ENCODE peak calls at places on chromosomes 7 and 10, in four cellular contexts. One of them, this sample, is unnamed.

GRCh38 chr7:107167483-107168232 is 1.1 kb upstream of the HBP1 start:
- DNase-seq in lower leg skin: no peak
- DNase-seq in mucosa of descending colon: no peak
- DNase-seq in upper lobe of left lung: no peak
- DNase-seq in this sample: no peak

GRCh38 chr7:47581442-47581820 is 480 bp downstream of the TNS3 start:
- DNase-seq in mucosa of descending colon: peak; percentile 75
- DNase-seq in upper lobe of left lung: peak; percentile 89
- DNase-seq in lower leg skin: no peak
- DNase-seq in this sample: no peak

GRCh38 chr7:30032310-30033125 is 4.3 kb downstream of the PLEKHA8 start:
- DNase-seq in mucosa of descending colon: no peak
- DNase-seq in upper lobe of left lung: no peak
- DNase-seq in lower leg skin: no peak
- DNase-seq in this sample: no peak

GRCh38 chr10:78898341-78899097 is 170.2 kb upstream of the ZMIZ1 start:
- DNase-seq in mucosa of descending colon: no peak
- DNase-seq in lower leg skin: peak; percentile 61
- DNase-seq in upper lobe of left lung: no peak
- DNase-seq in this sample: no peak

GRCh38 chr7:141220263-141220662 is 146.4 kb downstream of the TMEM178B start:
- DNase-seq in mucosa of descending colon: no peak
- DNase-seq in upper lobe of left lung: no peak
- DNase-seq in lower leg skin: peak; percentile 29
- DNase-seq in this sample: no peak

GRCh38 chr7:23121175-23121574 is 15.6 kb downstream of the KLHL7 start:
- DNase-seq in upper lobe of left lung: no peak
- DNase-seq in mucosa of descending colon: no peak
- DNase-seq in lower leg skin: no peak
- DNase-seq in this sample: no peak

GRCh38 chr7:47721670-47722069 is 139.8 kb upstream of the TNS3 start:
- DNase-seq in mucosa of descending colon: no peak
- DNase-seq in lower leg skin: peak; percentile 62
- DNase-seq in upper lobe of left lung: no peak
- DNase-seq in this sample: no peak

GRCh38 chr7:13161125-13161524 is 473.7 kb downstream of the ARL4A start:
- DNase-seq in lower leg skin: no peak
- DNase-seq in upper lobe of left lung: no peak
- DNase-seq in mucosa of descending colon: no peak
- DNase-seq in this sample: no peak

GRCh38 chr10:35216303-35216905 is 89.8 kb downstream of the CREM start:
- DNase-seq in upper lobe of left lung: no peak
- DNase-seq in mucosa of descending colon: no peak
- DNase-seq in lower leg skin: no peak
- DNase-seq in this sample: no peak

GRCh38 chr7:37424995-37425394 is 23.7 kb downstream of the ELMO1 start:
- DNase-seq in mucosa of descending colon: no peak
- DNase-seq in lower leg skin: peak; percentile 82
- DNase-seq in upper lobe of left lung: no peak
- DNase-seq in this sample: no peak

GRCh38 chr10:70779088-70779487 is 6.1 kb downstream of the TBATA start:
- DNase-seq in upper lobe of left lung: no peak
- DNase-seq in mucosa of descending colon: no peak
- DNase-seq in lower leg skin: peak; percentile 67
- DNase-seq in this sample: no peak

GRCh38 chr7:112649560-112649959 is 140.6 kb downstream of the TMEM168 start:
- DNase-seq in upper lobe of left lung: no peak
- DNase-seq in lower leg skin: no peak
- DNase-seq in mucosa of descending colon: no peak
- DNase-seq in this sample: no peak

GRCh38 chr10:32054087-32054486 is 2.1 kb downstream of the KIF5B start:
- DNase-seq in mucosa of descending colon: no peak
- DNase-seq in lower leg skin: no peak
- DNase-seq in upper lobe of left lung: no peak
- DNase-seq in this sample: no peak

GRCh38 chr10:113459672-113460280 is 93.1 kb upstream of the HABP2 start:
- DNase-seq in mucosa of descending colon: no peak
- DNase-seq in upper lobe of left lung: no peak
- DNase-seq in lower leg skin: peak; percentile 42
- DNase-seq in this sample: no peak

GRCh38 chr7:82631998-82632397 is 188.4 kb upstream of the CACNA2D1 start:
- DNase-seq in mucosa of descending colon: no peak
- DNase-seq in upper lobe of left lung: no peak
- DNase-seq in lower leg skin: no peak
- DNase-seq in this sample: no peak

GRCh38 chr7:14754631-14755030 is 147.9 kb downstream of the DGKB start:
- DNase-seq in lower leg skin: no peak
- DNase-seq in upper lobe of left lung: no peak
- DNase-seq in mucosa of descending colon: no peak
- DNase-seq in this sample: no peak

GRCh38 chr10:25557136-25557535 is 376.9 kb upstream of the MYO3A start:
- DNase-seq in mucosa of descending colon: no peak
- DNase-seq in upper lobe of left lung: no peak
- DNase-seq in lower leg skin: no peak
- DNase-seq in this sample: no peak

GRCh38 chr10:11515596-11516418 is 95.6 kb downstream of the USP6NL start:
- DNase-seq in mucosa of descending colon: no peak
- DNase-seq in upper lobe of left lung: no peak
- DNase-seq in lower leg skin: no peak
- DNase-seq in this sample: no peak

GRCh38 chr7:102916881-102917280 is 4.1 kb downstream of the LRRC17 start:
- DNase-seq in mucosa of descending colon: no peak
- DNase-seq in upper lobe of left lung: no peak
- DNase-seq in lower leg skin: no peak
- DNase-seq in this sample: no peak

GRCh38 chr10:58817499-58817898 is 304.8 kb downstream of the BICC1 start:
- DNase-seq in mucosa of descending colon: no peak
- DNase-seq in lower leg skin: no peak
- DNase-seq in upper lobe of left lung: no peak
- DNase-seq in this sample: no peak

GRCh38 chr10:124655191-124656112 is 88.7 kb downstream of the FAM53B start:
- DNase-seq in mucosa of descending colon: peak; percentile 45
- DNase-seq in lower leg skin: no peak
- DNase-seq in upper lobe of left lung: no peak
- DNase-seq in this sample: no peak

GRCh38 chr7:67950321-67951083 is 953.9 kb downstream of the TYW1 start:
- DNase-seq in mucosa of descending colon: no peak
- DNase-seq in upper lobe of left lung: no peak
- DNase-seq in lower leg skin: no peak
- DNase-seq in this sample: no peak

GRCh38 chr7:69735582-69735981 is 137.3 kb downstream of the AUTS2 start:
- DNase-seq in upper lobe of left lung: no peak
- DNase-seq in lower leg skin: no peak
- DNase-seq in mucosa of descending colon: no peak
- DNase-seq in this sample: no peak

GRCh38 chr10:78672898-78673297 is 395.9 kb upstream of the ZMIZ1 start:
- DNase-seq in mucosa of descending colon: no peak
- DNase-seq in upper lobe of left lung: no peak
- DNase-seq in lower leg skin: no peak
- DNase-seq in this sample: no peak

GRCh38 chr10:14382022-14382421 is 51.3 kb upstream of the FRMD4A start:
- DNase-seq in lower leg skin: no peak
- DNase-seq in mucosa of descending colon: no peak
- DNase-seq in upper lobe of left lung: no peak
- DNase-seq in this sample: no peak

GRCh38 chr10:6778992-6779701 is 199.1 kb upstream of the PRKCQ start:
- DNase-seq in upper lobe of left lung: no peak
- DNase-seq in lower leg skin: no peak
- DNase-seq in mucosa of descending colon: no peak
- DNase-seq in this sample: no peak

GRCh38 chr10:44946201-44946600 is 13.4 kb upstream of the RASSF4 start:
- DNase-seq in mucosa of descending colon: no peak
- DNase-seq in upper lobe of left lung: no peak
- DNase-seq in lower leg skin: no peak
- DNase-seq in this sample: no peak

GRCh38 chr10:74748632-74749031 is 77.8 kb upstream of the KAT6B start:
- DNase-seq in lower leg skin: peak; percentile 17
- DNase-seq in upper lobe of left lung: no peak
- DNase-seq in mucosa of descending colon: no peak
- DNase-seq in this sample: no peak

GRCh38 chr7:35839860-35840854 is 39.3 kb downstream of the SEPTIN7 start:
- DNase-seq in lower leg skin: no peak
- DNase-seq in mucosa of descending colon: no peak
- DNase-seq in upper lobe of left lung: no peak
- DNase-seq in this sample: no peak

DNA sequence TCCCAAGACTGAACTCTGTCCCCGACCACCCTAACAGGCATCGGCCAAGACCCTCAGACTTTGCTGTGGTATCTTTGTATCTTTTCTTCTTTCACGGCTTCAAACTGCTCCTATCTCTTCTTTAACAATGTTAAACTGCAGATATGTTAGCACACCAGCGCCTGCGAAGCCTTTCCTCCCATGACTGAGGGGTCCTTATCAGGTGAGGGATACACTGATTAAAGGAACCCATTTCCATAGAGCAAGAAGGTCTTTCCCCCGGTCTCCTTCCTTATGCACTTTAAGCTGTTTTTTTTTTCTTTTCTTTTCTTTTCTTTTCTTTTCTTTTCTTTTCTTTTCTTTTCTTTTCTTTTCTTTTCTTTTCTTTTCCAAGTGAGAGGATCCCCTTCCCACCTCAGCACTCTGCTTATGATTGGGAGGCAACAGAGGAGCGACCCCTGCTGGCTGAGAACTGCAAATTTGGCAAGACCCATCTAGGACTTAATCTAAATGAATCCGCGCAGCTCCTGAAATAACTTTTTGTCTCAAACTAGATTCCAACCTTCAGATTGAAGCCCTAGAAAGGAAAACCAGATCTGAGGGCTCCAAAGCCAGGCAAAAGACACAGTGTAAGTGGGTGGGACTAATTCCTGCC is 109.9 kb downstream of the ITGB8 start:
- DNase-seq in mucosa of descending colon: no peak
- DNase-seq in lower leg skin: no peak
- DNase-seq in upper lobe of left lung: no peak
- DNase-seq in this sample: no peak
- TF ChIP-seq CTCF in mucosa of descending colon: no peak
- TF ChIP-seq CTCF in lower leg skin: no peak
- TF ChIP-seq CTCF in upper lobe of left lung: peak; percentile 12
- TF ChIP-seq CTCF in this sample: no peak

GRCh38 chr10:80131499-80131901 is 1.0 kb upstream of the PLAC9 start:
- DNase-seq in upper lobe of left lung: no peak
- DNase-seq in mucosa of descending colon: no peak
- DNase-seq in lower leg skin: no peak
- DNase-seq in this sample: no peak
- TF ChIP-seq CTCF in upper lobe of left lung: no peak
- TF ChIP-seq CTCF in mucosa of descending colon: no peak
- TF ChIP-seq CTCF in lower leg skin: no peak
- TF ChIP-seq CTCF in this sample: no peak

GRCh38 chr7:1640376-1641172 is 29.5 kb upstream of the ELFN1 start:
- DNase-seq in upper lobe of left lung: peak; percentile 63
- DNase-seq in mucosa of descending colon: peak; percentile 23
- DNase-seq in lower leg skin: no peak
- DNase-seq in this sample: no peak
- TF ChIP-seq CTCF in upper lobe of left lung: no peak
- TF ChIP-seq CTCF in mucosa of descending colon: no peak
- TF ChIP-seq CTCF in lower leg skin: no peak
- TF ChIP-seq CTCF in this sample: no peak

DNA sequence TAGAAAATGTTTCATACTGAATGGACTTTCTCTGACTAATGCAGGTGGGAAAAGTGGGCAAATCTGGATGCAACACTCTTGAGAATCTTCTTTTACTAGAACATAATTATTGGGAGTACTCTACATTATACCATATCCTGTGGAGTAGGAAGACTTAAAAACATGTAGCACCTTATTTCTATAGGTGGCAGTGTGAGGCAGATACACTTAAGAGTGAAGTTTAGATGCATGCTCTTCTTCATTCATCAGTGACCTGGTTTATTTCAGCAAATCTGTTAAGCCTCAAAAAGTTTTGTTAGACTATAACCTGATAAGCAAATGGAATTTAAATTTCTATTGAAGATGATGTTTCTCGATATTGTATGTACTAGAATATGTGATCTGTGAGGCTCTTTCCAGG is 1087.1 kb upstream of the LRRN3 start:
- DNase-seq in lower leg skin: no peak
- DNase-seq in mucosa of descending colon: no peak
- DNase-seq in upper lobe of left lung: no peak
- DNase-seq in this sample: no peak
- TF ChIP-seq CTCF in lower leg skin: no peak
- TF ChIP-seq CTCF in mucosa of descending colon: no peak
- TF ChIP-seq CTCF in upper lobe of left lung: no peak
- TF ChIP-seq CTCF in this sample: no peak

GRCh38 chr10:52335665-52336064 is 21.6 kb downstream of the DKK1 start:
- DNase-seq in upper lobe of left lung: no peak
- DNase-seq in lower leg skin: no peak
- DNase-seq in mucosa of descending colon: no peak
- DNase-seq in this sample: no peak
- TF ChIP-seq CTCF in upper lobe of left lung: no peak
- TF ChIP-seq CTCF in lower leg skin: no peak
- TF ChIP-seq CTCF in mucosa of descending colon: no peak
- TF ChIP-seq CTCF in this sample: no peak